ENCODE peak calls at places on chromosomes 5 and 9, in ten cellular contexts. E is cardiac fibroblast, D is fibroblast of the aortic adventitia, U is HFF-Myc, N is dorsolateral prefrontal cortex, H is pancreas, C is upper lobe of right lung, V is tibial artery, M is breast epithelium, R is choroid plexus epithelial cell. J is an unnamed sample.

GRCh38 chr9:108972626-108973209 is 38.5 kb downstream of the ABITRAM start:
- DNase-seq in U (peak), C (no peak), N (no peak), R (peak), M (no peak), H (no peak), D (peak), V (no peak), E (peak), J (no peak)

GRCh38 chr5:58108507-58108906 is 351.4 kb downstream of the PLK2 start:
- DNase-seq in C (no peak), N (no peak), D (no peak), E (no peak), R (no peak), V (no peak), U (no peak), H (no peak), M (no peak), J (no peak)

GRCh38 chr5:907366-907765 is 14.7 kb downstream of the TRIP13 start:
- DNase-seq in U (no peak), R (no peak), H (peak), E (no peak), M (no peak), V (no peak), D (no peak), C (no peak), N (no peak), J (no peak)

GRCh38 chr5:168288349-168289245 is 2.8 kb upstream of the WWC1 start:
- DNase-seq in N (no peak), E (no peak), D (no peak), C (no peak), M (peak), U (no peak), V (no peak), R (no peak), H (peak), J (peak)

GRCh38 chr5:56422060-56422762 is 189.1 kb upstream of the ANKRD55 start:
- DNase-seq in C (no peak), H (peak), D (no peak), R (no peak), E (no peak), V (peak), M (no peak), U (no peak), N (no peak), J (peak)

GRCh38 chr9:131349881-131350563 is 43.9 kb upstream of the PRRC2B start:
- DNase-seq in D (peak), C (peak), V (peak), M (peak), N (peak), R (peak), U (peak), H (peak), E (peak), J (peak)

GRCh38 chr5:156678484-156678883 is 171.6 kb upstream of the PPP1R2B start:
- DNase-seq in C (no peak), N (no peak), U (no peak), V (no peak), H (no peak), E (no peak), D (no peak), M (no peak), R (no peak), J (no peak)

GRCh38 chr5:123095694-123096120 is 6.7 kb downstream of the PRDM6 start:
- DNase-seq in M (no peak), U (no peak), H (no peak), D (peak), E (no peak), C (no peak), N (no peak), V (no peak), R (no peak), J (no peak)

GRCh38 chr5:54996476-54996875 is 11.1 kb upstream of the ESM1 start:
- DNase-seq in C (no peak), V (no peak), R (peak), U (no peak), N (no peak), D (no peak), M (no peak), H (no peak), E (peak), J (no peak)

GRCh38 chr5:104643320-104643719 is 1080.7 kb upstream of the NUDT12 start:
- DNase-seq in D (no peak), N (no peak), E (peak), V (no peak), M (no peak), U (no peak), R (peak), H (no peak), C (no peak), J (peak)

GRCh38 chr9:132589148-132590036 is 7.0 kb downstream of the BARHL1 start:
- DNase-seq in D (no peak), U (no peak), E (no peak), N (no peak), C (no peak), M (no peak), H (no peak), V (no peak), R (no peak), J (no peak)

GRCh38 chr5:126454081-126454480 is 30.9 kb downstream of the GRAMD2B start:
- DNase-seq in V (no peak), M (no peak), C (no peak), R (peak), U (no peak), E (peak), H (no peak), D (no peak), N (peak), J (peak)

GRCh38 chr9:129312251-129312650 is 134.2 kb upstream of the IER5L start:
- DNase-seq in N (no peak), V (peak), D (no peak), M (peak), R (no peak), H (no peak), E (no peak), U (no peak), C (peak), J (no peak)

GRCh38 chr5:179212870-179213269 is 132.4 kb downstream of the ADAMTS2 start:
- DNase-seq in U (no peak), V (no peak), R (no peak), C (no peak), D (no peak), M (no peak), H (no peak), N (no peak), E (peak), J (no peak)

GRCh38 chr9:126690431-126691051 is 76.8 kb downstream of the LMX1B start:
- DNase-seq in V (no peak), R (peak), E (peak), D (no peak), H (peak), N (no peak), C (peak), M (peak), U (no peak), J (peak)

GRCh38 chr9:8855046-8855445 is 1055.5 kb upstream of the DMAC1 start:
- DNase-seq in U (no peak), R (peak), H (no peak), D (peak), V (no peak), C (no peak), M (no peak), E (peak), N (no peak), J (no peak)

GRCh38 chr5:176985516-176985915 is 21.1 kb downstream of the UIMC1 start:
- DNase-seq in M (no peak), U (no peak), N (no peak), H (no peak), R (no peak), D (no peak), V (no peak), C (no peak), E (no peak), J (no peak)

GRCh38 chr5:149782018-149782899 is 52.1 kb downstream of the PPARGC1B start:
- DNase-seq in H (no peak), E (no peak), C (no peak), V (no peak), R (no peak), D (peak), U (no peak), M (no peak), N (no peak), J (no peak)

GRCh38 chr9:120914410-120914809 is 12.2 kb downstream of the TRAF1 start:
- DNase-seq in M (no peak), N (peak), D (no peak), C (no peak), V (peak), R (no peak), U (no peak), E (no peak), H (no peak), J (no peak)

GRCh38 chr5:93054424-93055165 is 526.4 kb downstream of the NR2F1-AS1 start:
- DNase-seq in N (no peak), E (peak), H (no peak), C (no peak), M (no peak), R (peak), U (no peak), V (no peak), D (peak), J (peak)

GRCh38 chr9:34957492-34958410 is at the start of gene PHF24:
- DNase-seq in M (no peak), E (no peak), U (no peak), C (no peak), H (no peak), D (no peak), R (peak), V (no peak), N (no peak), J (peak)

GRCh38 chr5:172530835-172531703 is 76.7 kb upstream of the SH3PXD2B start:
- DNase-seq in V (no peak), C (peak), N (no peak), R (no peak), H (no peak), D (no peak), E (no peak), M (no peak), U (no peak), J (no peak)

GRCh38 chr9:121316378-121316777 is 48.4 kb downstream of the GSN start:
- DNase-seq in N (no peak), V (peak), U (no peak), E (no peak), H (no peak), C (peak), D (no peak), R (no peak), M (no peak), J (no peak)

GRCh38 chr9:121909111-121909510 is 184.0 kb downstream of the TTLL11 start:
- DNase-seq in E (no peak), D (no peak), H (no peak), N (no peak), V (no peak), C (no peak), M (no peak), R (no peak), U (no peak), J (no peak)

GRCh38 chr5:15695171-15695676 is 195.2 kb downstream of the FBXL7 start:
- DNase-seq in C (no peak), N (no peak), E (peak), H (no peak), D (peak), U (no peak), V (no peak), M (no peak), R (peak), J (peak)

GRCh38 chr5:17258429-17258828 is 41.0 kb downstream of the BASP1 start:
- DNase-seq in M (no peak), R (peak), U (no peak), E (peak), N (no peak), V (no peak), D (peak), C (no peak), H (no peak), J (peak)
- TF ChIP-seq CTCF in M (no peak), R (no peak), U (no peak), E (no peak), N (no peak), V (no peak), D (no peak), C (no peak), H (no peak), J (no peak)

DNA sequence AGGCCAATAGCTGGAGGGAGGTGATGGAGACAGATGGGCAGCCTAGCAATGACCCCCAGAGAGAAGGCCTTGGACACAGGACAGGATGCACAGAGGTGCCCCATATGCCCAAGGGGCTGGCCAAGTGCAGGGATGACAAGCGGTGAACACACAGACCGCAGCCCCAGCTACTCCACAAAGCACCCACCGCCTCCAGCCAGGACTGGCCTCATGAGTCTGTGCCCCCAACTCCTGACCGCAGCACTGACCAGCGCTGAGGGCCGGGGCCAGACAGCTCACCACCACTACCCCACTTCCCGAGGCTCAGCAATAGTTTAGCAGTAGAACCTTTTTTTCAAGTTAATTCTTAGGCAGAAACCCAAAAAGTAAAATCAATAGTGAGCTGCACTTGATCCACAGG is 14.2 kb downstream of the ROR2 start:
- DNase-seq in E (no peak), N (no peak), C (no peak), U (no peak), D (no peak), H (no peak), M (no peak), V (no peak), R (no peak), J (no peak)
- H3K4me3 ChIP-seq in E (no peak), N (no peak), C (no peak), U (no peak), D (no peak), H (no peak), M (no peak), V (no peak), R (no peak), J (no peak)

GRCh38 chr9:128033609-128034008 is 33.5 kb downstream of the NAIF1 start:
- DNase-seq in M (no peak), U (no peak), E (no peak), V (no peak), R (no peak), D (no peak), C (no peak), N (no peak), H (no peak), J (no peak)
- TF ChIP-seq CTCF in M (no peak), U (no peak), E (no peak), V (no peak), R (no peak), D (no peak), C (no peak), N (no peak), H (no peak), J (no peak)

GRCh38 chr5:142325677-142326479 is 1.1 kb upstream of the SPRY4 start:
- DNase-seq in U (no peak), E (peak), M (no peak), N (peak), C (peak), H (peak), V (no peak), D (peak), R (peak), J (peak)
- H3K4me3 ChIP-seq in U (peak), E (peak), M (peak), N (peak), C (peak), H (peak), V (peak), D (peak), R (peak), J (peak)

GRCh38 chr9:21473236-21473635 is 8.9 kb downstream of the IFNE start:
- DNase-seq in H (no peak), R (peak), N (no peak), V (no peak), E (no peak), U (no peak), M (no peak), C (no peak), D (no peak), J (no peak)
- TF ChIP-seq CTCF in H (no peak), R (peak), N (no peak), V (no peak), E (peak), U (no peak), M (no peak), C (no peak), D (peak), J (peak)

GRCh38 chr5:9716838-9717281 is 86.7 kb upstream of the TAS2R1 start:
- DNase-seq in R (peak), H (no peak), N (no peak), V (no peak), C (no peak), M (no peak), E (peak), U (peak), D (peak), J (peak)
- H3K4me3 ChIP-seq in R (no peak), H (no peak), N (no peak), V (no peak), C (no peak), M (no peak), E (no peak), U (no peak), D (no peak), J (no peak)

GRCh38 chr9:89179920-89180667 is 1.5 kb upstream of the SHC3 start:
- DNase-seq in R (peak), V (peak), U (peak), E (peak), M (peak), D (peak), N (peak), H (peak), C (peak), J (peak)
- TF ChIP-seq CTCF in R (no peak), V (no peak), U (no peak), E (no peak), M (no peak), D (no peak), N (no peak), H (no peak), C (no peak), J (no peak)

GRCh38 chr5:180563994-180564393 is 27.3 kb downstream of the SCGB3A1 start:
- DNase-seq in C (no peak), H (no peak), N (no peak), D (no peak), M (no peak), R (no peak), E (no peak), U (no peak), V (no peak), J (no peak)

DNA sequence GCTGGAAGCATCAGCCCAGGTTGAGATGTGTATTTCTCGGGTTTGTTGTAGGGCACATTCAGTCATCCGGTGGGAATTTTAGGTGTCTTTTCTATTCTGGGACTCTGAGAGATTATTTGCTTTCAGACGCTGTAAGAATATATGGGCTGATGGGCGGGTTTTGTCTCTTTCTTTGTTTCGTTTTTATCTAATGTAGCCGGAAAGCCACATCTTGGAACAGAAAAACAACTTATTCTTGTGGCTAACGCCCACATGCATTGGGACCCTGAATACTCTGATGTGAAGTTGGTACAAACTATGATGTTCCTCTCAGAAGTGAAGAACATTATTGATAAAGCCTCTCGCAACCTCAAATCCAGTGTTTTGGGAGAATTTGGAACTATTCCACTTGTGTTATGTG is 22.4 kb downstream of the SCGB3A1 start:
- DNase-seq in H (no peak), R (no peak), E (no peak), C (no peak), N (no peak), V (no peak), M (no peak), U (no peak), D (no peak), J (no peak)
- H3K4me3 ChIP-seq in H (no peak), R (no peak), E (no peak), C (no peak), N (no peak), V (no peak), M (no peak), U (no peak), D (no peak), J (no peak)